ENCODE peak calls at places on chromosomes 6 and 20, in ten cellular contexts. One of them, this sample, is unnamed.
A peak's percentile ranks its signal among the peaks of the same experiment; 100 is the strongest.

GRCh38 chr6:122589115-122589514 is 21.1 kb upstream of the PKIB start:
- DNase-seq in GM18507: no peak
- DNase-seq in EL: no peak
- DNase-seq in effector memory CD4-positive, alpha-beta T cell: no peak
- DNase-seq in activated naive CD8-positive, alpha-beta T cell treated with anti-CD3 and anti-CD28 coated beads for 36 hours: no peak
- DNase-seq in NT2/D1: no peak
- DNase-seq in tibial nerve: no peak
- DNase-seq in heart left ventricle: no peak
- DNase-seq in activated CD4-positive, CD25-positive, alpha-beta regulatory T cell: no peak
- DNase-seq in pancreas: no peak
- DNase-seq in this sample: no peak

GRCh38 chr6:167714166-167714565 is 112.5 kb upstream of the AFDN start:
- DNase-seq in GM18507: no peak
- DNase-seq in EL: no peak
- DNase-seq in effector memory CD4-positive, alpha-beta T cell: no peak
- DNase-seq in activated naive CD8-positive, alpha-beta T cell treated with anti-CD3 and anti-CD28 coated beads for 36 hours: no peak
- DNase-seq in NT2/D1: no peak
- DNase-seq in tibial nerve: no peak
- DNase-seq in heart left ventricle: no peak
- DNase-seq in activated CD4-positive, CD25-positive, alpha-beta regulatory T cell: no peak
- DNase-seq in pancreas: no peak
- DNase-seq in this sample: no peak

GRCh38 chr6:40015530-40015929 is 81.3 kb upstream of the MOCS1 start:
- DNase-seq in GM18507: no peak
- DNase-seq in EL: no peak
- DNase-seq in effector memory CD4-positive, alpha-beta T cell: no peak
- DNase-seq in activated naive CD8-positive, alpha-beta T cell treated with anti-CD3 and anti-CD28 coated beads for 36 hours: no peak
- DNase-seq in NT2/D1: no peak
- DNase-seq in tibial nerve: no peak
- DNase-seq in heart left ventricle: no peak
- DNase-seq in activated CD4-positive, CD25-positive, alpha-beta regulatory T cell: no peak
- DNase-seq in pancreas: no peak
- DNase-seq in this sample: no peak

GRCh38 chr20:45282700-45283528 is 23.7 kb upstream of the RBPJL start:
- DNase-seq in GM18507: no peak
- DNase-seq in EL: no peak
- DNase-seq in effector memory CD4-positive, alpha-beta T cell: no peak
- DNase-seq in activated naive CD8-positive, alpha-beta T cell treated with anti-CD3 and anti-CD28 coated beads for 36 hours: no peak
- DNase-seq in NT2/D1: no peak
- DNase-seq in tibial nerve: no peak
- DNase-seq in heart left ventricle: no peak
- DNase-seq in activated CD4-positive, CD25-positive, alpha-beta regulatory T cell: no peak
- DNase-seq in pancreas: no peak
- DNase-seq in this sample: no peak

GRCh38 chr20:59385461-59385860 is 85.0 kb downstream of the EDN3 start:
- DNase-seq in GM18507: no peak
- DNase-seq in EL: no peak
- DNase-seq in effector memory CD4-positive, alpha-beta T cell: no peak
- DNase-seq in activated naive CD8-positive, alpha-beta T cell treated with anti-CD3 and anti-CD28 coated beads for 36 hours: no peak
- DNase-seq in NT2/D1: peak; percentile 48
- DNase-seq in tibial nerve: no peak
- DNase-seq in heart left ventricle: no peak
- DNase-seq in activated CD4-positive, CD25-positive, alpha-beta regulatory T cell: no peak
- DNase-seq in pancreas: no peak
- DNase-seq in this sample: no peak

GRCh38 chr6:169965239-169965638 is 213.8 kb downstream of the ERMARD start:
- DNase-seq in GM18507: no peak
- DNase-seq in EL: no peak
- DNase-seq in effector memory CD4-positive, alpha-beta T cell: no peak
- DNase-seq in activated naive CD8-positive, alpha-beta T cell treated with anti-CD3 and anti-CD28 coated beads for 36 hours: no peak
- DNase-seq in NT2/D1: no peak
- DNase-seq in tibial nerve: no peak
- DNase-seq in heart left ventricle: no peak
- DNase-seq in activated CD4-positive, CD25-positive, alpha-beta regulatory T cell: no peak
- DNase-seq in pancreas: peak; percentile 1
- DNase-seq in this sample: no peak

GRCh38 chr6:90790696-90791095 is 203.8 kb upstream of the MAP3K7 start:
- DNase-seq in GM18507: no peak
- DNase-seq in EL: peak; percentile 89
- DNase-seq in effector memory CD4-positive, alpha-beta T cell: no peak
- DNase-seq in activated naive CD8-positive, alpha-beta T cell treated with anti-CD3 and anti-CD28 coated beads for 36 hours: no peak
- DNase-seq in NT2/D1: no peak
- DNase-seq in tibial nerve: no peak
- DNase-seq in heart left ventricle: no peak
- DNase-seq in activated CD4-positive, CD25-positive, alpha-beta regulatory T cell: no peak
- DNase-seq in pancreas: no peak
- DNase-seq in this sample: no peak

GRCh38 chr6:126696921-126697693 is 357.2 kb downstream of the CENPW start:
- DNase-seq in GM18507: no peak
- DNase-seq in EL: no peak
- DNase-seq in effector memory CD4-positive, alpha-beta T cell: no peak
- DNase-seq in activated naive CD8-positive, alpha-beta T cell treated with anti-CD3 and anti-CD28 coated beads for 36 hours: no peak
- DNase-seq in NT2/D1: no peak
- DNase-seq in tibial nerve: no peak
- DNase-seq in heart left ventricle: no peak
- DNase-seq in activated CD4-positive, CD25-positive, alpha-beta regulatory T cell: no peak
- DNase-seq in pancreas: no peak
- DNase-seq in this sample: no peak

GRCh38 chr20:24497851-24498250 is 28.4 kb downstream of the SYNDIG1 start:
- DNase-seq in GM18507: no peak
- DNase-seq in EL: no peak
- DNase-seq in effector memory CD4-positive, alpha-beta T cell: no peak
- DNase-seq in activated naive CD8-positive, alpha-beta T cell treated with anti-CD3 and anti-CD28 coated beads for 36 hours: no peak
- DNase-seq in NT2/D1: no peak
- DNase-seq in tibial nerve: no peak
- DNase-seq in heart left ventricle: no peak
- DNase-seq in activated CD4-positive, CD25-positive, alpha-beta regulatory T cell: no peak
- DNase-seq in pancreas: peak; percentile 23
- DNase-seq in this sample: no peak